ENCODE peak calls at places on chromosomes 16 and 17, in eight cellular contexts. I is amniotic stem cell; O is left colon; P is fibroblast of the aortic adventitia; T is ACHN; Y is activated naive CD4-positive, alpha-beta T cell; F is mammary epithelial cell; G is HEK293T. N is an unnamed sample.

GRCh38 chr17:11582217-11582616 is 16.1 kb upstream of the DNAH9 start:
- DNase-seq in I (no peak), O (no peak), P (no peak), T (no peak), Y (no peak), F (no peak), G (no peak), N (no peak)

GRCh38 chr17:43366809-43367587 is 31.8 kb upstream of the ARL4D start:
- DNase-seq in I (no peak), O (no peak), P (no peak), T (no peak), Y (no peak), F (no peak), G (no peak), N (no peak)

GRCh38 chr17:77327566-77328463 is 187.0 kb downstream of the SEC14L1 start:
- DNase-seq in I (no peak), O (peak; percentile 46), P (no peak), T (no peak), Y (no peak), F (no peak), G (no peak), N (no peak)

GRCh38 chr16:81509404-81509803 is 64.8 kb downstream of the CMIP start:
- DNase-seq in I (no peak), O (no peak), P (no peak), T (no peak), Y (no peak), F (no peak), G (no peak), N (no peak)

GRCh38 chr17:82373731-82374625 is 2.4 kb downstream of the UTS2R start:
- DNase-seq in I (no peak), O (no peak), P (no peak), T (no peak), Y (no peak), F (no peak), G (no peak), N (no peak)

GRCh38 chr17:78258323-78259229 is 27.1 kb downstream of the TMEM235 start:
- DNase-seq in I (no peak), O (no peak), P (no peak), T (no peak), Y (peak; percentile 87), F (no peak), G (no peak), N (peak; percentile 64)

GRCh38 chr17:78933025-78933958 is 8.1 kb upstream of the TIMP2 start:
- DNase-seq in I (peak; percentile 89), O (peak; percentile 61), P (peak; percentile 95), T (peak; percentile 97), Y (no peak), F (peak; percentile 89), G (peak; percentile 37), N (peak; percentile 98)

GRCh38 chr17:81865733-81866439 is 5.3 kb downstream of the ARHGDIA start:
- DNase-seq in I (no peak), O (peak; percentile 97), P (peak; percentile 27), T (no peak), Y (no peak), F (peak; percentile 46), G (no peak), N (no peak)

GRCh38 chr17:7623661-7624060 is 4.0 kb downstream of the SAT2 start:
- DNase-seq in I (no peak), O (no peak), P (no peak), T (no peak), Y (no peak), F (no peak), G (no peak), N (no peak)

GRCh38 chr17:74182041-74182783 is 21.3 kb upstream of the RPL38 start:
- DNase-seq in I (no peak), O (no peak), P (no peak), T (no peak), Y (no peak), F (no peak), G (no peak), N (no peak)

GRCh38 chr17:64309021-64309420 is 46.0 kb upstream of the TEX2 start:
- DNase-seq in I (no peak), O (no peak), P (no peak), T (no peak), Y (no peak), F (no peak), G (no peak), N (no peak)

GRCh38 chr17:58233547-58233946 is 4.8 kb upstream of the LPO start:
- DNase-seq in I (no peak), O (no peak), P (no peak), T (no peak), Y (no peak), F (no peak), G (no peak), N (no peak)

GRCh38 chr16:49443576-49443975 is 70.0 kb downstream of the C16orf78 start:
- DNase-seq in I (no peak), O (no peak), P (no peak), T (no peak), Y (no peak), F (no peak), G (no peak), N (no peak)

GRCh38 chr16:61836804-61837398 is 199.3 kb downstream of the CDH8 start:
- DNase-seq in I (no peak), O (no peak), P (no peak), T (no peak), Y (no peak), F (no peak), G (no peak), N (no peak)

GRCh38 chr17:72234951-72235350 is 114.1 kb downstream of the SOX9 start:
- DNase-seq in I (no peak), O (no peak), P (no peak), T (no peak), Y (no peak), F (no peak), G (no peak), N (no peak)

GRCh38 chr16:15970202-15970601 is 20.8 kb downstream of the ABCC1 start:
- DNase-seq in I (no peak), O (no peak), P (no peak), T (peak; percentile 16), Y (no peak), F (no peak), G (no peak), N (no peak)

GRCh38 chr17:34275881-34276280 is 5.9 kb downstream of the CCL7 start:
- DNase-seq in I (peak; percentile 26), O (no peak), P (peak; percentile 92), T (no peak), Y (no peak), F (no peak), G (no peak), N (no peak)

GRCh38 chr17:27266228-27266627 is 27.7 kb upstream of the WSB1 start:
- DNase-seq in I (no peak), O (no peak), P (no peak), T (no peak), Y (no peak), F (no peak), G (no peak), N (no peak)

GRCh38 chr16:49644143-49644460 is 211.8 kb downstream of the ZNF423 start:
- DNase-seq in I (no peak), O (no peak), P (peak; percentile 54), T (no peak), Y (no peak), F (no peak), G (no peak), N (no peak)

GRCh38 chr16:3094289-3095027 is 4.6 kb downstream of the ZSCAN10 start:
- DNase-seq in I (no peak), O (no peak), P (peak; percentile 46), T (peak; percentile 71), Y (no peak), F (peak; percentile 37), G (peak; percentile 63), N (peak; percentile 75)

GRCh38 chr17:81323411-81323868 is 28.3 kb upstream of the SLC38A10 start:
- DNase-seq in I (no peak), O (no peak), P (no peak), T (no peak), Y (no peak), F (no peak), G (no peak), N (no peak)

GRCh38 chr17:77935121-77935571 is 23.4 kb upstream of the TNRC6C start:
- DNase-seq in I (no peak), O (no peak), P (no peak), T (no peak), Y (no peak), F (no peak), G (no peak), N (no peak)

GRCh38 chr17:81608082-81608481 is 28.8 kb downstream of the NPLOC4 start:
- DNase-seq in I (no peak), O (no peak), P (no peak), T (peak; percentile 28), Y (no peak), F (no peak), G (no peak), N (no peak)

GRCh38 chr17:19381361-19381740 is 3.1 kb downstream of the MAPK7 start:
- DNase-seq in I (no peak), O (peak; percentile 19), P (no peak), T (no peak), Y (no peak), F (no peak), G (no peak), N (no peak)

GRCh38 chr16:56916571-56917403 is 15.2 kb upstream of the HERPUD1 start:
- DNase-seq in I (no peak), O (no peak), P (no peak), T (no peak), Y (no peak), F (no peak), G (no peak), N (no peak)

GRCh38 chr17:76063880-76064546 is 8.3 kb downstream of the SRP68 start:
- DNase-seq in I (no peak), O (no peak), P (no peak), T (no peak), Y (no peak), F (no peak), G (no peak), N (no peak)

GRCh38 chr17:75147878-75148546 is 6.3 kb downstream of the JPT1 start:
- DNase-seq in I (no peak), O (no peak), P (no peak), T (no peak), Y (no peak), F (no peak), G (no peak), N (no peak)

GRCh38 chr17:65472602-65473001 is 88.8 kb downstream of the AXIN2 start:
- DNase-seq in I (no peak), O (no peak), P (peak; percentile 78), T (no peak), Y (no peak), F (no peak), G (no peak), N (no peak)

GRCh38 chr17:39264119-39264518 is 38.4 kb upstream of the STAC2 start:
- DNase-seq in I (no peak), O (no peak), P (peak; percentile 70), T (no peak), Y (no peak), F (no peak), G (no peak), N (no peak)

GRCh38 chr17:82520041-82520910 is 744 bp downstream of the FOXK2 start:
- DNase-seq in I (no peak), O (no peak), P (peak; percentile 38), T (peak; percentile 37), Y (peak; percentile 43), F (peak; percentile 40), G (no peak), N (peak; percentile 38)

N was measured in lung microvascular endothelial cell.